ENCODE peak calls at places on chromosomes 16 and 17, in nine cellular contexts. One of them, this sample, is unnamed.

GRCh38 chr16:13203725-13204124 is 302.3 kb downstream of the SHISA9 start:
- DNase-seq in mesenteric fat pad: no peak
- DNase-seq in GM20000: no peak
- DNase-seq in CD4-positive, alpha-beta T cell: no peak
- DNase-seq in NCI-H446 treated with DMSO at 0.1 percent for 48 hours: no peak
- DNase-seq in Calu3: no peak
- DNase-seq in GM19239: no peak
- DNase-seq in hypothalamus: no peak
- DNase-seq in T-helper 1 cell: no peak
- DNase-seq in this sample: no peak

GRCh38 chr16:66895999-66896398 is 15.7 kb downstream of the PDP2 start:
- DNase-seq in mesenteric fat pad: no peak
- DNase-seq in GM20000: no peak
- DNase-seq in CD4-positive, alpha-beta T cell: no peak
- DNase-seq in NCI-H446 treated with DMSO at 0.1 percent for 48 hours: no peak
- DNase-seq in Calu3: no peak
- DNase-seq in GM19239: no peak
- DNase-seq in hypothalamus: no peak
- DNase-seq in T-helper 1 cell: no peak
- DNase-seq in this sample: no peak

GRCh38 chr16:77840623-77841274 is 52.4 kb downstream of the VAT1L start:
- DNase-seq in mesenteric fat pad: no peak
- DNase-seq in GM20000: no peak
- DNase-seq in CD4-positive, alpha-beta T cell: no peak
- DNase-seq in NCI-H446 treated with DMSO at 0.1 percent for 48 hours: no peak
- DNase-seq in Calu3: no peak
- DNase-seq in GM19239: no peak
- DNase-seq in hypothalamus: no peak
- DNase-seq in T-helper 1 cell: no peak
- DNase-seq in this sample: no peak

GRCh38 chr16:53865492-53865863 is 161.5 kb downstream of the FTO start:
- DNase-seq in mesenteric fat pad: no peak
- DNase-seq in GM20000: peak
- DNase-seq in CD4-positive, alpha-beta T cell: no peak
- DNase-seq in NCI-H446 treated with DMSO at 0.1 percent for 48 hours: no peak
- DNase-seq in Calu3: no peak
- DNase-seq in GM19239: no peak
- DNase-seq in hypothalamus: no peak
- DNase-seq in T-helper 1 cell: no peak
- DNase-seq in this sample: no peak

GRCh38 chr16:28182183-28182582 is 29.6 kb downstream of the XPO6 start:
- DNase-seq in mesenteric fat pad: no peak
- DNase-seq in GM20000: no peak
- DNase-seq in CD4-positive, alpha-beta T cell: no peak
- DNase-seq in NCI-H446 treated with DMSO at 0.1 percent for 48 hours: no peak
- DNase-seq in Calu3: no peak
- DNase-seq in GM19239: no peak
- DNase-seq in hypothalamus: no peak
- DNase-seq in T-helper 1 cell: no peak
- DNase-seq in this sample: no peak

GRCh38 chr16:79587897-79588296 is 12.6 kb downstream of the MAF start:
- DNase-seq in mesenteric fat pad: no peak
- DNase-seq in GM20000: no peak
- DNase-seq in CD4-positive, alpha-beta T cell: no peak
- DNase-seq in NCI-H446 treated with DMSO at 0.1 percent for 48 hours: no peak
- DNase-seq in Calu3: no peak
- DNase-seq in GM19239: no peak
- DNase-seq in hypothalamus: no peak
- DNase-seq in T-helper 1 cell: no peak
- DNase-seq in this sample: no peak

GRCh38 chr16:79278506-79278905 is 322.0 kb downstream of the MAF start:
- DNase-seq in mesenteric fat pad: no peak
- DNase-seq in GM20000: no peak
- DNase-seq in CD4-positive, alpha-beta T cell: peak
- DNase-seq in NCI-H446 treated with DMSO at 0.1 percent for 48 hours: no peak
- DNase-seq in Calu3: no peak
- DNase-seq in GM19239: no peak
- DNase-seq in hypothalamus: no peak
- DNase-seq in T-helper 1 cell: peak
- DNase-seq in this sample: no peak

GRCh38 chr17:19370493-19370960 is 7.8 kb upstream of the MAPK7 start:
- DNase-seq in mesenteric fat pad: no peak
- DNase-seq in GM20000: peak
- DNase-seq in CD4-positive, alpha-beta T cell: no peak
- DNase-seq in NCI-H446 treated with DMSO at 0.1 percent for 48 hours: no peak
- DNase-seq in Calu3: no peak
- DNase-seq in GM19239: no peak
- DNase-seq in hypothalamus: no peak
- DNase-seq in T-helper 1 cell: no peak
- DNase-seq in this sample: peak

GRCh38 chr17:32625971-32626370 is 139.2 kb downstream of the CDK5R1 start:
- DNase-seq in mesenteric fat pad: no peak
- DNase-seq in GM20000: no peak
- DNase-seq in CD4-positive, alpha-beta T cell: no peak
- DNase-seq in NCI-H446 treated with DMSO at 0.1 percent for 48 hours: peak
- DNase-seq in Calu3: no peak
- DNase-seq in GM19239: no peak
- DNase-seq in hypothalamus: no peak
- DNase-seq in T-helper 1 cell: no peak
- DNase-seq in this sample: no peak

GRCh38 chr17:15662726-15663125 is 21.4 kb downstream of the TRIM16 start:
- DNase-seq in mesenteric fat pad: no peak
- DNase-seq in GM20000: no peak
- DNase-seq in CD4-positive, alpha-beta T cell: no peak
- DNase-seq in NCI-H446 treated with DMSO at 0.1 percent for 48 hours: no peak
- DNase-seq in Calu3: no peak
- DNase-seq in GM19239: no peak
- DNase-seq in hypothalamus: no peak
- DNase-seq in T-helper 1 cell: no peak
- DNase-seq in this sample: no peak

This sample was measured in heart left ventricle.